ENCODE peak calls at places on chromosomes 13 and 19, in seven cellular contexts. E is neuronal stem cell, H is fibroblast of lung, Y is H1, Q is colonic mucosa, C is MM.1S, X is mesenchymal stem cell. L is an unnamed sample.

GRCh38 chr19:4889034-4889825 is 13.5 kb downstream of the ARRDC5 start:
- DNase-seq in E (no peak), H (no peak), Y (no peak), Q (no peak), C (no peak), X (no peak), L (no peak)

GRCh38 chr13:51259359-51259645 is 37.1 kb downstream of the FAM124A start:
- DNase-seq in E (no peak), H (no peak), Y (no peak), Q (no peak), C (no peak), X (no peak), L (no peak)

GRCh38 chr19:2269244-2270156 is 12.5 kb downstream of the PEAK3 start:
- DNase-seq in E (peak), H (peak), Y (peak), Q (peak), C (peak), X (peak), L (peak)

GRCh38 chr19:12494260-12494860 is 9.7 kb upstream of the ZNF709 start:
- DNase-seq in E (no peak), H (no peak), Y (no peak), Q (no peak), C (no peak), X (no peak), L (no peak)

GRCh38 chr13:39051157-39051556 is 12.9 kb downstream of the NHLRC3 start:
- DNase-seq in E (peak), H (peak), Y (no peak), Q (no peak), C (no peak), X (peak), L (no peak)

GRCh38 chr19:13996928-13997636 is 9.0 kb downstream of the RFX1 start:
- DNase-seq in E (no peak), H (no peak), Y (no peak), Q (no peak), C (no peak), X (no peak), L (no peak)

GRCh38 chr19:43812689-43813088 is 10.4 kb upstream of the LYPD5 start:
- DNase-seq in E (no peak), H (no peak), Y (no peak), Q (no peak), C (no peak), X (no peak), L (no peak)

GRCh38 chr19:7293795-7294570 is at the start of gene INSR:
- DNase-seq in E (peak), H (peak), Y (peak), Q (peak), C (peak), X (peak), L (peak)

GRCh38 chr13:22618002-22618401 is 562.8 kb upstream of the SGCG start:
- DNase-seq in E (no peak), H (no peak), Y (no peak), Q (no peak), C (no peak), X (no peak), L (no peak)

GRCh38 chr19:32372726-32373613 is 27.6 kb downstream of the ZNF507 start:
- DNase-seq in E (no peak), H (no peak), Y (no peak), Q (no peak), C (no peak), X (no peak), L (no peak)

GRCh38 chr19:30178721-30179402 is 193.3 kb upstream of the ZNF536 start:
- DNase-seq in E (no peak), H (no peak), Y (no peak), Q (no peak), C (no peak), X (no peak), L (no peak)

GRCh38 chr19:47848871-47849473 is 10.1 kb upstream of the TPRX2 start:
- DNase-seq in E (peak), H (peak), Y (peak), Q (peak), C (no peak), X (peak), L (peak)

GRCh38 chr13:51659276-51660127 is 75.2 kb downstream of the WDFY2 start:
- DNase-seq in E (no peak), H (no peak), Y (no peak), Q (no peak), C (no peak), X (no peak), L (no peak)

GRCh38 chr19:7917292-7918061 is 2.7 kb upstream of the SNAPC2 start:
- DNase-seq in E (no peak), H (peak), Y (peak), Q (no peak), C (peak), X (peak), L (peak)

GRCh38 chr19:29514525-29515232 is 11.1 kb upstream of the VSTM2B start:
- DNase-seq in E (no peak), H (no peak), Y (no peak), Q (no peak), C (no peak), X (no peak), L (no peak)

GRCh38 chr19:30391554-30392551 is 19.7 kb downstream of the ZNF536 start:
- DNase-seq in E (no peak), H (no peak), Y (peak), Q (no peak), C (no peak), X (no peak), L (peak)

GRCh38 chr13:30463820-30464495 is 1.8 kb downstream of the HMGB1 start:
- DNase-seq in E (no peak), H (peak), Y (no peak), Q (peak), C (peak), X (peak), L (peak)

GRCh38 chr13:106521101-106521799 is 14.2 kb downstream of the EFNB2 start:
- DNase-seq in E (no peak), H (no peak), Y (no peak), Q (no peak), C (no peak), X (no peak), L (no peak)

GRCh38 chr13:111275382-111275781 is 45.1 kb upstream of the TEX29 start:
- DNase-seq in E (no peak), H (no peak), Y (no peak), Q (no peak), C (no peak), X (no peak), L (peak)

GRCh38 chr13:40963927-40964326 is 55.2 kb downstream of the ELF1 start:
- DNase-seq in E (no peak), H (peak), Y (no peak), Q (no peak), C (no peak), X (peak), L (no peak)

GRCh38 chr19:38975214-38975860 is at the start of gene FBXO17:
- DNase-seq in E (peak), H (peak), Y (peak), Q (peak), C (no peak), X (peak), L (peak)

GRCh38 chr13:35995136-35995535 is 136.0 kb downstream of the DCLK1 start:
- DNase-seq in E (no peak), H (peak), Y (no peak), Q (no peak), C (no peak), X (no peak), L (no peak)

GRCh38 chr19:10233946-10234345 is 2.8 kb upstream of the S1PR2 start:
- DNase-seq in E (no peak), H (no peak), Y (no peak), Q (no peak), C (no peak), X (no peak), L (no peak)

GRCh38 chr19:10237702-10238101 is 6.6 kb upstream of the S1PR2 start:
- DNase-seq in E (no peak), H (no peak), Y (no peak), Q (no peak), C (no peak), X (no peak), L (no peak)

GRCh38 chr19:10235003-10235402 is 3.9 kb upstream of the S1PR2 start:
- DNase-seq in E (no peak), H (no peak), Y (no peak), Q (no peak), C (no peak), X (no peak), L (no peak)

GRCh38 chr19:10243606-10244005 is 8.4 kb upstream of the MRPL4 start:
- DNase-seq in E (no peak), H (no peak), Y (no peak), Q (no peak), C (no peak), X (no peak), L (no peak)

DNA sequence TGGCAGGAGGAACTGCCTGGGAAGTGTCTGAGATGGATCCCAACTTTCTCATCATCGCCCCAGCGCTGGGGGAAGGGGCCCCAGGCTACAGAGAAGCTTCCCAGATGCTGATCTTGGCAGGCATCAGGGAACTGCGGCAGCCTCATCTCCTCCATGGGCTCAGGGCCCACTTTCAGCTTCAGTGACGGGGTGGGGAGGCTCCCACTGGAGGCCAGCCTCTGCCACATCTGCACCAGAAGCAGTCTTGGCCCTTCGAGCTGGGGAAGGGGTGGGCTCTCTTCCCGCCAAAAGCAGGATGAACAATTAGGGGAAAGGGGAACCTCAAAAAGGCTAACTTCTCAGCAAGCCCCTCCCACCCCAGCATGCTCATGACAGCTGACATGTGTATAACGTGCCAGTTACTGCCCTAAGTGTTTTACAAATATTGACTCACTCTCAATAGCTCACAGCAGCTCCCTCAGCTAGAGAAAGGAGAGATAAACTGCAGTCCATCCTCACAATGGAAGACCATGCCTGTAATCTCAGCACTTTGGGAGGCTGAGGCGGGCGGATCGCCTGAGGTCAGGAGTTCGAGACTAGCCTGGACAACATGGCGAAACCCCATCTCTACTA is 7.1 kb upstream of the S1PR2 start:
- DNase-seq in E (no peak), H (peak), Y (no peak), Q (peak), C (no peak), X (peak), L (no peak)
- H3K4me3 ChIP-seq in E (peak), H (no peak), Y (no peak), Q (no peak), C (no peak), X (no peak), L (no peak)

GRCh38 chr13:103134271-103134670 is 68.1 kb upstream of the SLC10A2 start:
- DNase-seq in E (no peak), H (no peak), Y (no peak), Q (no peak), C (no peak), X (no peak), L (no peak)

GRCh38 chr13:103133551-103133950 is 67.3 kb upstream of the SLC10A2 start:
- DNase-seq in E (no peak), H (no peak), Y (no peak), Q (no peak), C (no peak), X (no peak), L (no peak)

DNA sequence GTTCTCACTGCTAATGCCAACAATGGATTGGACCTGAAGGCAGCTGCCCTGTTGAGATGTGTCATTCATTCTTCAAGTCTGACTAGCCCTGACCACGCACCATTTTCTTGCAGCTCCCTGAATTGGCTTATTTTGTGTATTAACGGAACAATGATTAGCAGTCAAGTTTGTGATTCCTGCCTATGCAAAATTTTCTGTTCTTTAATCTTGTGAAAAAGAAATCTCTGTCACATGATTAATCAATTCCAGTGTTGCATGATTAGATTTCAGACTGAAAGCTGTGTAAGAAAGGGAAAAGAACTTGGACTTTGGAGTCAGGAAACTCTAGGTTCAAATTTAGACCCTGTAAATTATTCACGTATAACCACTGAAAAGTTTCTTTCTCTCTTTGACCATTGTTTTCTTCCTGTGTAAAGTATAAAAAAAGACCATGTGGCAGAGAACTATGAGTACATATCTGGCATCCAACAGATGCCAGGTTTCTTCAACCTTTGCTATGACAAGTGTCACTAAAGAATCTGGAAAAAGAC is 64.5 kb upstream of the SLC10A2 start:
- DNase-seq in E (no peak), H (no peak), Y (no peak), Q (no peak), C (peak), X (no peak), L (no peak)
- H3K9ac ChIP-seq in E (no peak), H (no peak), Y (no peak), Q (no peak), C (no peak), X (no peak), L (no peak)

DNA sequence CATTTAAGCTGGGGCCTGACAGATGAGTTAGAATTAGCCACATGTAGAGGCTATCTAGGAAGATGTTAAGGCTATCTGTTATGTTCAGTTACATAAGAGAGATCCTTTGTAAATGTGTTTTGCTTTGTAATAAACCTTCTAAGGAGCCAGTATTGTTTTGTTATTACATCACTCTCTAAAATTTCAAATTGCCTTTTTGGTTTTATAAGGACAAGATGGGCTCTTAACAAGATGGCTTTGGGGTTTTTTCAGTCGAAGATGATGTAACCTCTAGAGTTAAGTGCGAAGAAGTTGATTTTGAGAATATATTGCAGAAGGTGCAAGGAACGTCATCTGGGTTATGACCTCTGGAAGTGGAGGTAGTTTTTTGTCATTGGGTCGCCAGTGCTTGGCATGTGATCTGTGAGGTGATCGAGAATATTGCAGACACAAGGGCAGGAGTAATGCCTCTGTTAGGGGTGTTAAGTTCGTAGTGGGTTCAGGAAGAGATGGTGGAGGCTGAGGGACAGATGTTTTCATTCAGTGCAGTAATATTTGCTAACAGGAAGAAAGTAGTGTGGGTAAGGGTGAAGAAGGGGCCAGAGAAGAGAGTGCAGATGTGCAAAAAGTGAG is 12.7 kb downstream of the LSM14A start:
- DNase-seq in E (no peak), H (peak), Y (peak), Q (no peak), C (no peak), X (no peak), L (no peak)
- H3K4me3 ChIP-seq in E (no peak), H (no peak), Y (no peak), Q (no peak), C (no peak), X (no peak), L (no peak)

GRCh38 chr19:51002542-51003311 is 1.3 kb upstream of the KLK8 start:
- DNase-seq in E (peak), H (no peak), Y (peak), Q (peak), C (peak), X (no peak), L (peak)

GRCh38 chr19:51003316-51003715 is 1.9 kb upstream of the KLK8 start:
- DNase-seq in E (no peak), H (no peak), Y (no peak), Q (no peak), C (no peak), X (no peak), L (no peak)

GRCh38 chr19:51001495-51001894 is at the start of gene KLK8:
- DNase-seq in E (no peak), H (no peak), Y (no peak), Q (no peak), C (no peak), X (no peak), L (peak)

GRCh38 chr19:51000981-51001380 is 423 bp downstream of the KLK8 start:
- DNase-seq in E (no peak), H (no peak), Y (peak), Q (no peak), C (no peak), X (no peak), L (peak)

DNA sequence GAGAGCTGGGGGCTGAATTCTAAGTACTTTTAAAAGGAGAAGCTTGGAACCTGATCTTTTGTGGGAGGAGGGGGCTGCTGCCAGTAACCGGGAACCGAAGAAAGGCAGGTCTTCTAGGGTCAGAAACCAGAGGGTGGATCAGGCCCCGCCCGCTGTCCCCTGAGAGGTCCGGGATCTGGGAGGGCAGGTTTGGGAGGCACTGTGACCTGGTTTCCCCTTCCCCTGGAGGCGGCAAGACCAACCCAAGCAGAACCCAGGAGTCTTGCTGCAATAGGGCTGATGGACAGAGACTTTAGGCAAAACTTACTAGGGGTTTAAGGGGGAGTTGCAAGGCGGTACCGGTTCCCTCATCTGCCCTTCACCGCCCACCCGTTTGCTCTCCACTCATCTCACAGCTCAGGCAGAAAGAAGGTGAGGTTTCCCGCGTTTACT is 713 bp upstream of the KLK8 start:
- DNase-seq in E (no peak), H (no peak), Y (no peak), Q (no peak), C (no peak), X (no peak), L (peak)
- H3K9ac ChIP-seq in E (no peak), H (no peak), Y (no peak), Q (no peak), C (no peak), X (no peak), L (no peak)